ENCODE peak calls at places on chromosomes 2 and 18, in six cellular contexts. F, A, Z, L, W and Q are unnamed samples.

GRCh38 chr2:43250015-43250414 is 23.6 kb upstream of the ZFP36L2 start:
- DNase-seq in A (no peak), W (no peak), Z (no peak), F (no peak), L (no peak), Q (no peak)

GRCh38 chr2:2787301-2787907 is 456.3 kb upstream of the MYT1L start:
- DNase-seq in F (no peak), W (no peak), Z (peak; percentile 81), A (no peak), L (no peak), Q (no peak)

GRCh38 chr2:188845692-188846091 is 128.5 kb upstream of the COL3A1 start:
- DNase-seq in L (no peak), W (no peak), F (no peak), Z (no peak), A (no peak), Q (no peak)

GRCh38 chr18:67516432-67517223 is at the start of gene DSEL:
- DNase-seq in Z (peak; percentile 95), L (peak; percentile 98), W (peak; percentile 100), A (peak; percentile 98), F (peak; percentile 98), Q (peak; percentile 93)

GRCh38 chr2:152534460-152535131 is 182.7 kb downstream of the PRPF40A start:
- DNase-seq in A (no peak), F (no peak), W (no peak), L (no peak), Z (no peak), Q (no peak)

GRCh38 chr2:207403950-207404349 is 125.8 kb upstream of the CREB1 start:
- DNase-seq in A (no peak), W (no peak), L (no peak), Z (no peak), F (no peak), Q (no peak)

GRCh38 chr18:22983175-22983574 is 50.0 kb downstream of the RBBP8 start:
- DNase-seq in Z (no peak), F (no peak), A (peak; percentile 34), W (no peak), L (no peak), Q (no peak)

GRCh38 chr2:45068643-45069140 is 59.4 kb upstream of the SIX2 start:
- DNase-seq in A (no peak), F (no peak), Z (no peak), L (no peak), W (peak; percentile 29), Q (no peak)

GRCh38 chr2:143435112-143435511 is 305.9 kb downstream of the ARHGAP15 start:
- DNase-seq in L (no peak), W (no peak), F (no peak), Z (no peak), A (no peak), Q (no peak)

GRCh38 chr2:66110646-66111045 is 324.3 kb upstream of the MEIS1 start:
- DNase-seq in F (no peak), L (no peak), W (no peak), Z (no peak), A (no peak), Q (no peak)
- TF ChIP-seq CTCF in F (no peak), L (no peak), W (no peak), Z (no peak), A (no peak), Q (no peak)

GRCh38 chr2:195672674-195673073 is 15.6 kb downstream of the SLC39A10 start:
- DNase-seq in F (no peak), A (no peak), Z (no peak), L (no peak), W (no peak), Q (no peak)
- TF ChIP-seq CTCF in F (no peak), A (no peak), Z (no peak), L (no peak), W (no peak), Q (no peak)

GRCh38 chr18:55404811-55405654 is 183.0 kb downstream of the TCF4 start:
- DNase-seq in F (no peak), W (no peak), L (no peak), Z (no peak), A (no peak), Q (no peak)
- TF ChIP-seq CTCF in F (no peak), W (no peak), L (no peak), Z (no peak), A (no peak), Q (no peak)

GRCh38 chr2:201172279-201172678 is 10.7 kb upstream of the CASP10 start:
- DNase-seq in A (no peak), Z (no peak), W (no peak), F (no peak), L (no peak), Q (no peak)

GRCh38 chr2:201171259-201171814 is 11.6 kb upstream of the CASP10 start:
- DNase-seq in L (no peak), A (no peak), F (no peak), W (no peak), Z (no peak), Q (no peak)

GRCh38 chr2:201167546-201167945 is 15.4 kb upstream of the CASP10 start:
- DNase-seq in A (no peak), Z (no peak), W (no peak), L (no peak), F (no peak), Q (no peak)
- TF ChIP-seq CTCF in A (no peak), Z (no peak), W (no peak), L (no peak), F (no peak), Q (no peak)

GRCh38 chr2:8526403-8526696 is 155.5 kb upstream of the ID2 start:
- DNase-seq in L (no peak), Z (peak; percentile 37), W (no peak), F (no peak), A (no peak), Q (no peak)
- TF ChIP-seq CTCF in L (no peak), Z (no peak), W (no peak), F (no peak), A (no peak), Q (no peak)

GRCh38 chr2:101983928-101984327 is 7.8 kb upstream of the IL1R2 start:
- DNase-seq in W (no peak), Z (no peak), F (no peak), A (no peak), L (no peak), Q (no peak)
- TF ChIP-seq CTCF in W (no peak), Z (peak; percentile 23), F (peak; percentile 62), A (no peak), L (no peak), Q (no peak)

DNA sequence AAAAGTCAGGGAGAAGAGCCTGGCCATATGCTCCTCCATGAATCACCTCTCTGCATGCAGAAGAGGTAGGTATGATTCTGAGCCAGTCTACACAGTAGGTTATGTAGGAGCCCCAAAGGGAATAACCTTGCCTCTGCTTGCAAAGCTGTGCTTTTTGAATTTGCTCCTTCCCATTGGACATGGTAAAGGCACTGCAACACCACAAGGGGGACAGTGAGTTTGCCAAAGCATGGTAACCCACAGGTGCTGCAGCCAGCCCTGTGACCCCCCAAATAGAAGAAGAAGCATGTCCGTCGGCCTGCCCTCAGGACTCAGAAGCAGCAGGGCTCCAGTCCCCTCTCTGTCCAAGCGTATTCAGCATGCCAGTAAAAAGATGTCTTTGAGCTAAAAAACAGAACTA is 51.0 kb upstream of the BCL2L11 start:
- DNase-seq in L (no peak), F (no peak), A (no peak), Z (no peak), W (no peak), Q (no peak)
- TF ChIP-seq CTCF in L (no peak), F (no peak), A (no peak), Z (peak; percentile 27), W (no peak), Q (no peak)

GRCh38 chr18:76491436-76491800 is 3.6 kb downstream of the ZNF516 start:
- DNase-seq in Z (peak; percentile 76), A (peak; percentile 86), F (no peak), W (peak; percentile 58), L (no peak), Q (no peak)

GRCh38 chr18:76488190-76488589 is 6.9 kb downstream of the ZNF516 start:
- DNase-seq in A (no peak), Z (no peak), L (no peak), F (no peak), W (no peak), Q (no peak)

GRCh38 chr18:76490701-76491171 is 4.3 kb downstream of the ZNF516 start:
- DNase-seq in F (no peak), W (peak; percentile 64), L (no peak), Z (peak; percentile 11), A (peak; percentile 72), Q (peak; percentile 60)

GRCh38 chr18:76489081-76489480 is 6.0 kb downstream of the ZNF516 start:
- DNase-seq in A (no peak), Z (no peak), F (no peak), W (no peak), L (no peak), Q (no peak)

GRCh38 chr18:76490040-76490439 is 5.0 kb downstream of the ZNF516 start:
- DNase-seq in F (no peak), Z (no peak), A (no peak), L (no peak), W (no peak), Q (no peak)
- TF ChIP-seq CTCF in F (no peak), Z (no peak), A (no peak), L (no peak), W (no peak), Q (no peak)